ENCODE peak calls at places on chromosomes 3 and 15, in nine cellular contexts. T is Daoy; P is cardiac septum; K is effector memory CD8-positive, alpha-beta T cell; W is activated T-cell treated with anti-CD3 and anti-CD28 coated beads for 48 hours; H is AG04449; Z is head of caudate nucleus; R is AG09319; U is mesendoderm. N is an unnamed sample.

GRCh38 chr3:178443634-178444033 is 92.6 kb upstream of the KCNMB2 start:
- DNase-seq in T (no peak), P (no peak), K (no peak), W (no peak), H (no peak), Z (no peak), R (no peak), U (no peak), N (no peak)

GRCh38 chr15:23483821-23484299 is 36.8 kb upstream of the GOLGA6L2 start:
- DNase-seq in T (no peak), P (no peak), K (no peak), W (no peak), H (no peak), Z (no peak), R (no peak), U (no peak), N (no peak)

GRCh38 chr3:142459929-142460328 is 12.1 kb upstream of the XRN1 start:
- DNase-seq in T (no peak), P (no peak), K (no peak), W (no peak), H (no peak), Z (no peak), R (no peak), U (no peak), N (no peak)

GRCh38 chr3:16401273-16401672 is 112.2 kb downstream of the RFTN1 start:
- DNase-seq in T (no peak), P (no peak), K (no peak), W (no peak), H (no peak), Z (no peak), R (no peak), U (no peak), N (no peak)

GRCh38 chr3:153633407-153633806 is 471.4 kb downstream of the RAP2B start:
- DNase-seq in T (no peak), P (no peak), K (no peak), W (no peak), H (no peak), Z (no peak), R (no peak), U (no peak), N (no peak)

GRCh38 chr3:176939022-176939817 is 258.1 kb downstream of the TBL1XR1 start:
- DNase-seq in T (peak; percentile 74), P (no peak), K (peak; percentile 18), W (peak; percentile 1), H (no peak), Z (peak; percentile 41), R (peak; percentile 60), U (peak; percentile 80), N (peak; percentile 26)

GRCh38 chr3:184145120-184145524 is 10.0 kb downstream of the EIF2B5 start:
- DNase-seq in T (peak; percentile 61), P (no peak), K (no peak), W (peak; percentile 15), H (no peak), Z (no peak), R (no peak), U (peak; percentile 79), N (peak; percentile 51)

GRCh38 chr15:67914537-67915373 is 74.9 kb upstream of the RNU6-1 start:
- DNase-seq in T (no peak), P (no peak), K (no peak), W (no peak), H (no peak), Z (peak; percentile 63), R (no peak), U (peak; percentile 81), N (peak; percentile 91)

GRCh38 chr15:31228980-31229826 is 97.4 kb upstream of the KLF13 start:
- DNase-seq in T (no peak), P (no peak), K (no peak), W (no peak), H (no peak), Z (no peak), R (no peak), U (peak; percentile 53), N (peak; percentile 68)

GRCh38 chr3:40524571-40525285 is at the start of gene ZNF621:
- DNase-seq in T (peak; percentile 89), P (peak; percentile 96), K (peak; percentile 85), W (peak; percentile 84), H (no peak), Z (peak; percentile 92), R (peak; percentile 68), U (peak; percentile 92), N (peak; percentile 90)

GRCh38 chr3:138629526-138629925 is 21.0 kb downstream of the FAIM start:
- DNase-seq in T (peak; percentile 7), P (no peak), K (no peak), W (no peak), H (no peak), Z (no peak), R (no peak), U (no peak), N (no peak)

GRCh38 chr15:90184119-90184785 is 16.9 kb upstream of the SEMA4B start:
- DNase-seq in T (peak; percentile 61), P (peak; percentile 80), K (peak; percentile 4), W (no peak), H (no peak), Z (peak; percentile 74), R (no peak), U (no peak), N (peak; percentile 98)

GRCh38 chr3:78098367-78098766 is 1058.5 kb downstream of the ROBO2 start:
- DNase-seq in T (no peak), P (no peak), K (no peak), W (no peak), H (no peak), Z (no peak), R (no peak), U (no peak), N (no peak)

GRCh38 chr3:139518926-139519842 is 20.4 kb downstream of the RBP1 start:
- DNase-seq in T (no peak), P (no peak), K (no peak), W (no peak), H (no peak), Z (no peak), R (no peak), U (no peak), N (no peak)

GRCh38 chr3:172836390-172836997 is 86.0 kb downstream of the ECT2 start:
- DNase-seq in T (peak; percentile 63), P (no peak), K (no peak), W (no peak), H (peak; percentile 4), Z (peak; percentile 65), R (peak; percentile 7), U (peak; percentile 62), N (peak; percentile 39)

GRCh38 chr3:184796551-184796950 is 15.4 kb upstream of the VPS8 start:
- DNase-seq in T (no peak), P (no peak), K (no peak), W (no peak), H (no peak), Z (no peak), R (no peak), U (peak; percentile 96), N (no peak)

N was measured in thyroid gland.